ENCODE peak calls at places on chromosomes 16 and 17, in ten cellular contexts. D is right lobe of liver, X is AG09319, J is heart left ventricle, Y is sigmoid colon, C is left ventricle myocardium inferior, N is AG10803, P is HFFc6, U is Caco-2, L is SK-N-SH. M is an unnamed sample.

GRCh38 chr16:88652763-88653065 is 1.9 kb upstream of the CYBA start:
- DNase-seq in C (no peak), U (no peak), J (no peak), L (no peak), Y (no peak), D (no peak), N (no peak), P (no peak), X (no peak), M (no peak)

GRCh38 chr17:12680407-12680897 is 14.8 kb downstream of the MYOCD start:
- DNase-seq in N (no peak), U (no peak), J (no peak), L (no peak), C (no peak), P (no peak), X (no peak), D (no peak), Y (peak), M (no peak)

GRCh38 chr17:47778184-47778635 is 43.4 kb downstream of the OSBPL7 start:
- DNase-seq in D (no peak), Y (no peak), P (no peak), C (no peak), N (no peak), J (no peak), U (peak), X (no peak), L (no peak), M (no peak)

GRCh38 chr16:83878838-83879237 is 20.1 kb upstream of the MLYCD start:
- DNase-seq in P (peak), N (peak), Y (no peak), L (peak), D (no peak), C (no peak), U (no peak), X (no peak), J (no peak), M (no peak)

GRCh38 chr17:80678621-80679020 is 134.0 kb downstream of the RPTOR start:
- DNase-seq in D (no peak), P (peak), J (no peak), L (no peak), U (no peak), Y (no peak), X (no peak), N (peak), C (no peak), M (peak)

GRCh38 chr16:16992986-16993783 is 477.6 kb downstream of the XYLT1 start:
- DNase-seq in L (no peak), D (no peak), C (no peak), U (no peak), X (no peak), P (no peak), N (no peak), Y (no peak), J (no peak), M (peak)

GRCh38 chr16:69199382-69199781 is 12.4 kb downstream of the SNTB2 start:
- DNase-seq in Y (peak), D (no peak), L (no peak), U (no peak), N (peak), P (no peak), X (no peak), J (no peak), C (no peak), M (no peak)

GRCh38 chr16:69171325-69172095 is 15.5 kb upstream of the SNTB2 start:
- DNase-seq in U (no peak), X (no peak), N (peak), C (no peak), L (no peak), J (no peak), P (no peak), D (no peak), Y (no peak), M (no peak)

GRCh38 chr17:56185905-56186783 is 32.9 kb downstream of the ANKFN1 start:
- DNase-seq in P (peak), U (no peak), N (peak), C (no peak), D (no peak), Y (no peak), J (no peak), X (peak), L (no peak), M (no peak)

GRCh38 chr17:78925234-78925633 is at the start of gene TIMP2:
- DNase-seq in C (peak), J (peak), N (peak), D (peak), L (peak), Y (peak), U (peak), X (peak), P (peak), M (peak)

GRCh38 chr17:63426041-63426916 is 19.8 kb downstream of the CYB561 start:
- DNase-seq in L (no peak), P (no peak), Y (peak), U (no peak), C (no peak), X (no peak), N (no peak), D (no peak), J (no peak), M (no peak)

GRCh38 chr16:68416057-68417046 is 32.0 kb downstream of the SMPD3 start:
- DNase-seq in J (no peak), U (peak), P (no peak), D (peak), N (no peak), L (no peak), C (no peak), X (no peak), Y (no peak), M (no peak)

GRCh38 chr17:78879679-78880186 is 23.3 kb downstream of the CEP295NL start:
- DNase-seq in U (no peak), J (peak), Y (peak), P (peak), X (peak), D (peak), L (peak), C (peak), N (peak), M (peak)

GRCh38 chr17:82283208-82283749 is 9.8 kb upstream of the CSNK1D start:
- DNase-seq in Y (no peak), J (peak), N (peak), U (no peak), X (no peak), P (peak), L (peak), D (no peak), C (no peak), M (peak)

GRCh38 chr16:78439646-78440045 is 340.2 kb downstream of the WWOX start:
- DNase-seq in L (no peak), Y (no peak), U (no peak), N (no peak), X (no peak), D (no peak), J (no peak), C (no peak), P (no peak), M (no peak)

GRCh38 chr17:58091024-58091567 is 7.9 kb downstream of the DYNLL2 start:
- DNase-seq in D (no peak), U (no peak), X (no peak), N (no peak), Y (no peak), P (no peak), C (no peak), L (no peak), J (no peak), M (no peak)

GRCh38 chr16:78515421-78515820 is 416.0 kb downstream of the WWOX start:
- DNase-seq in Y (no peak), C (no peak), L (no peak), J (no peak), N (no peak), D (no peak), X (no peak), U (no peak), P (no peak), M (no peak)

GRCh38 chr16:65426484-65426883 is 304.6 kb upstream of the CDH11 start:
- DNase-seq in C (no peak), L (no peak), P (no peak), Y (no peak), N (no peak), U (no peak), D (no peak), J (no peak), X (no peak), M (no peak)

GRCh38 chr17:66537518-66537917 is 235.1 kb downstream of the PRKCA start:
- DNase-seq in C (no peak), J (no peak), X (no peak), Y (no peak), D (no peak), L (no peak), N (no peak), P (no peak), U (no peak), M (no peak)

GRCh38 chr16:87794485-87795078 is 28.8 kb upstream of the KLHDC4 start:
- DNase-seq in N (no peak), Y (no peak), L (no peak), U (no peak), C (no peak), J (no peak), X (no peak), P (no peak), D (peak), M (no peak)

GRCh38 chr17:31425646-31426045 is 34.2 kb downstream of the RAB11FIP4 start:
- DNase-seq in L (peak), C (peak), U (no peak), P (no peak), D (no peak), J (no peak), Y (no peak), N (no peak), X (no peak), M (no peak)

GRCh38 chr16:30401768-30402425 is 5.5 kb upstream of the ZNF771 start:
- DNase-seq in U (peak), N (no peak), J (no peak), D (no peak), L (no peak), C (no peak), X (no peak), P (no peak), Y (no peak), M (no peak)

GRCh38 chr17:62674841-62675240 is 47.4 kb downstream of the MRC2 start:
- DNase-seq in P (no peak), X (no peak), L (no peak), C (no peak), D (no peak), Y (no peak), N (no peak), U (no peak), J (peak), M (no peak)

GRCh38 chr17:65117384-65118035 is 19.7 kb upstream of the RGS9 start:
- DNase-seq in D (no peak), N (no peak), U (no peak), C (no peak), Y (no peak), L (no peak), X (no peak), J (no peak), P (no peak), M (no peak)

GRCh38 chr17:67260051-67260987 is 15.3 kb upstream of the HELZ start:
- DNase-seq in N (peak), D (peak), U (no peak), Y (peak), X (peak), C (no peak), P (peak), L (no peak), J (no peak), M (no peak)

GRCh38 chr17:52156576-52156975 is 1.9 kb downstream of the CA10 start:
- DNase-seq in L (no peak), J (no peak), Y (no peak), C (no peak), D (no peak), X (no peak), U (no peak), N (no peak), P (no peak), M (no peak)

GRCh38 chr17:48814504-48814903 is 2.5 kb downstream of the TTLL6 start:
- DNase-seq in N (peak), U (peak), L (peak), C (peak), J (peak), X (no peak), Y (no peak), D (peak), P (peak), M (peak)

GRCh38 chr17:1379930-1380313 is 20.1 kb downstream of the YWHAE start:
- DNase-seq in C (no peak), N (no peak), L (no peak), J (no peak), U (peak), X (no peak), P (no peak), Y (no peak), D (no peak), M (peak)

GRCh38 chr16:84940670-84941551 is 70.4 kb downstream of the ZDHHC7 start:
- DNase-seq in U (no peak), D (no peak), J (no peak), C (no peak), P (peak), L (peak), N (peak), X (peak), Y (peak), M (no peak)
- TF ChIP-seq CTCF in U (no peak), D (no peak), J (no peak), C (no peak), P (peak), L (no peak), N (peak), X (peak), Y (no peak), M (no peak)

GRCh38 chr17:6800422-6801027 is 24.5 kb downstream of the FBXO39 start:
- DNase-seq in P (no peak), N (no peak), Y (no peak), U (no peak), D (no peak), L (no peak), J (no peak), C (no peak), X (no peak), M (no peak)
- TF ChIP-seq CTCF in P (peak), N (no peak), Y (no peak), U (no peak), D (no peak), L (no peak), J (peak), C (peak), X (no peak), M (no peak)

GRCh38 chr16:48575471-48576050 is 34.4 kb downstream of the N4BP1 start:
- DNase-seq in X (no peak), L (no peak), J (no peak), C (no peak), D (no peak), N (no peak), Y (no peak), P (no peak), U (no peak), M (no peak)

GRCh38 chr16:48576927-48577326 is 33.1 kb downstream of the N4BP1 start:
- DNase-seq in L (no peak), Y (no peak), J (no peak), D (no peak), U (no peak), P (no peak), X (no peak), N (no peak), C (no peak), M (peak)

GRCh38 chr16:48583075-48584065 is 26.6 kb downstream of the N4BP1 start:
- DNase-seq in U (no peak), P (peak), D (no peak), Y (no peak), X (no peak), C (no peak), L (no peak), N (peak), J (no peak), M (no peak)

GRCh38 chr16:48586083-48586482 is 23.9 kb downstream of the N4BP1 start:
- DNase-seq in X (no peak), C (no peak), L (no peak), J (no peak), P (no peak), N (no peak), U (no peak), D (no peak), Y (no peak), M (no peak)

GRCh38 chr16:48580925-48581500 is 29.0 kb downstream of the N4BP1 start:
- DNase-seq in J (no peak), C (no peak), U (no peak), Y (no peak), P (no peak), D (no peak), L (no peak), X (no peak), N (peak), M (no peak)
- TF ChIP-seq CTCF in J (no peak), C (no peak), U (no peak), Y (no peak), P (no peak), D (no peak), L (no peak), X (no peak), N (no peak), M (no peak)

GRCh38 chr16:48970216-48970615 is 311.4 kb downstream of the CBLN1 start:
- DNase-seq in C (no peak), D (no peak), L (no peak), N (peak), J (no peak), P (no peak), Y (no peak), X (no peak), U (no peak), M (no peak)
- TF ChIP-seq CTCF in C (no peak), D (no peak), L (no peak), N (no peak), J (no peak), P (no peak), Y (no peak), X (no peak), U (no peak), M (no peak)

GRCh38 chr17:14875557-14876412 is 389.3 kb downstream of the PMP22 start:
- DNase-seq in Y (no peak), L (no peak), D (no peak), C (no peak), N (no peak), J (no peak), P (no peak), U (no peak), X (no peak), M (no peak)

GRCh38 chr17:14871921-14872320 is 393.2 kb downstream of the PMP22 start:
- DNase-seq in N (peak), C (no peak), U (no peak), L (no peak), D (no peak), J (no peak), P (no peak), X (no peak), Y (no peak), M (no peak)

GRCh38 chr17:14873996-14874395 is 391.1 kb downstream of the PMP22 start:
- DNase-seq in Y (no peak), U (no peak), X (no peak), L (no peak), P (no peak), N (no peak), C (no peak), D (no peak), J (no peak), M (no peak)

GRCh38 chr17:14873540-14873939 is 391.6 kb downstream of the PMP22 start:
- DNase-seq in J (no peak), D (no peak), Y (no peak), U (no peak), L (no peak), C (no peak), N (no peak), X (no peak), P (no peak), M (no peak)
- TF ChIP-seq CTCF in J (no peak), D (no peak), Y (no peak), U (no peak), L (no peak), C (no peak), N (no peak), X (no peak), P (no peak), M (no peak)

DNA sequence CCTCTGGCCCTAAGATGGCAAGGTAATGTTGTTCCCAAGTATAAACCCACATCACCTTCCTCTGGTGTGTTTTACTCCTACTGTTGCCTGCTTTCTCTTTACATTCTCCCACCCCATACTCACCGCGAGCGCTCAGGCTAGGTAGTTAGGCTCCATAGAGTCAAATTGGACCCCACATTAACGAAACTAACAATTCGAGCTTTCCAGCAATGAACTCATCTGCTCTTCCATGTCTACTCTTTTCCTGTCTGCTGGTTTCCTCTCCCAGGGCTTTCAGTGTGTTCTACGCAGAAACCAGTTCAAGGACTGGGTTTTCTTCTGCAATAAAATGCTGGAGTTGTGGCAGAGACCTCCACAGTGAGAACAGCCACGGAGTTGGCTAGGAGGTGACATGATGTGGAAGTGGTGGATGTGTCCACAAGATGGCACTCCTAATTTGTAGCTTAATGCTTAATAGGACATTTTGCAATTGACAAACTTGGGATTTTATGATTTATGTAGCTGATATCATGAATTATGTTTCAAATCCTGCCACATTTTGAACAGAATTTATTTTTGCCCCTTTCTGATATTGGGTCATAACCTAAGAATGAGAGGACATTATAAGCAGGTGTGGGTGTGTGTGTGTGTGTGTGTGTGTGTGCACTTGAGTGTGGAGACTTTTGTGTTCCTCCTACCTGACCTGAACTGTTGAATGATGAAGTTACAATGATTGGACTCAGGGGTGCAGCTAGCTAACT is 2.2 kb upstream of the UQCRC2 start:
- DNase-seq in P (peak), N (peak), Y (no peak), D (no peak), U (no peak), X (no peak), J (no peak), L (peak), C (no peak), M (peak)
- TF ChIP-seq CTCF in P (peak), N (peak), Y (no peak), D (peak), U (no peak), X (peak), J (peak), L (peak), C (peak), M (peak)

GRCh38 chr17:28407130-28407973 is 1.3 kb upstream of the SLC46A1 start:
- DNase-seq in P (no peak), D (no peak), X (no peak), N (no peak), J (no peak), C (no peak), L (no peak), Y (no peak), U (peak), M (no peak)
- TF ChIP-seq CTCF in P (peak), D (no peak), X (no peak), N (no peak), J (no peak), C (no peak), L (no peak), Y (no peak), U (peak), M (no peak)

DNA sequence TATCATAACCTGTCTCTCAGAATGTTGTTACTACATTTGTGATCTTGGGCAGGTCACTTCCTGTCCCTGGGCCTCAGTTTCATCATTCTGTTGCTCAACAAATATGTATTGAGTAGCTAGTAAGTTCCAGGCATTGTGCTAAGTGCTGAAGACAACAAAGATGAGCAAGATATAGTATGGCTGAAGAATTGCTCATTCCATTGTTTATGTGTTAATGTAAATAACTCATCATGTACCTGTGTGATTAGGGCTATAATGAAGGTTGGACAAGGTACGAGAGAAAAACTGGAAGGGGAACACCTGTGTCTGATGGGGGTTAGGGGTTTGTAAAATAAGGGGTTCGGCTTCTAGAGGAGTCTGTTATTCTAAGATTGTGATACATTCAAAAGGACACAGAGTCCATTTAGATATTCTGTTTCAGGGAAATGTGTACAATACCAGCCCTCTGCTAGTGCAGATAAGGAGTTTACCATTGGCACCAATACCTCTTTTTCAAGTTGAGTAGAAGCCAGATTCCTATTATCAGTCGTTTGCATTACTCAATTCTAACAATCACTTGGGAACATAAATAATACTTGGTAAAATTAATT is 20.0 kb downstream of the TUBG1 start:
- DNase-seq in D (no peak), X (no peak), J (no peak), U (no peak), L (no peak), P (no peak), Y (no peak), C (no peak), N (no peak), M (no peak)
- TF ChIP-seq CTCF in D (no peak), X (no peak), J (no peak), U (no peak), L (no peak), P (no peak), Y (no peak), C (no peak), N (no peak), M (no peak)

GRCh38 chr17:42928714-42929496 is 28.3 kb downstream of the G6PC1 start:
- DNase-seq in D (no peak), P (peak), Y (peak), L (peak), J (no peak), U (peak), N (peak), C (no peak), X (peak), M (peak)
- TF ChIP-seq CTCF in D (peak), P (peak), Y (peak), L (peak), J (peak), U (peak), N (peak), C (peak), X (peak), M (peak)

GRCh38 chr17:50081757-50082156 is 13.4 kb upstream of the PDK2 start:
- DNase-seq in P (no peak), D (no peak), X (no peak), N (no peak), J (no peak), Y (no peak), U (no peak), C (no peak), L (no peak), M (no peak)

GRCh38 chr17:50078430-50078829 is 16.7 kb upstream of the PDK2 start:
- DNase-seq in D (no peak), P (no peak), N (no peak), C (no peak), J (no peak), Y (no peak), L (no peak), X (no peak), U (no peak), M (no peak)

GRCh38 chr17:50080827-50081226 is 14.3 kb upstream of the PDK2 start:
- DNase-seq in P (no peak), D (no peak), N (no peak), C (peak), Y (no peak), L (no peak), J (peak), X (no peak), U (no peak), M (no peak)

GRCh38 chr17:50080096-50080480 is 15.1 kb upstream of the PDK2 start:
- DNase-seq in J (peak), X (no peak), Y (no peak), N (no peak), L (no peak), D (no peak), P (no peak), U (no peak), C (no peak), M (no peak)

GRCh38 chr17:50079334-50080095 is 15.6 kb upstream of the PDK2 start:
- DNase-seq in C (no peak), J (peak), L (no peak), Y (no peak), D (no peak), P (peak), N (peak), X (no peak), U (no peak), M (peak)
- TF ChIP-seq CTCF in C (peak), J (peak), L (peak), Y (no peak), D (no peak), P (peak), N (peak), X (peak), U (no peak), M (no peak)

M was measured in activated CD8-positive, alpha-beta T cell treated with anti-CD3 and anti-CD28 coated beads for 36 hours.